ENCODE peak calls at places on chromosome 20, in seven cellular contexts. K is neural progenitor cell, L is AG04450, V is heart right ventricle, H is ascending aorta, T is right cardiac atrium, B is Panc1. I is an unnamed sample.

GRCh38 chr20:52889225-52889624 is 82.9 kb upstream of the TSHZ2 start:
- DNase-seq in K (no peak), L (no peak), V (no peak), H (no peak), T (no peak), B (no peak), I (no peak)

GRCh38 chr20:10622657-10623418 is 51.0 kb downstream of the JAG1 start:
- DNase-seq in K (no peak), L (no peak), V (peak; percentile 66), H (peak; percentile 79), T (peak; percentile 61), B (no peak), I (no peak)

GRCh38 chr20:44409132-44409600 is 53.7 kb downstream of the HNF4A start:
- DNase-seq in K (no peak), L (no peak), V (no peak), H (no peak), T (no peak), B (no peak), I (no peak)

GRCh38 chr20:50213531-50214106 is 23.0 kb downstream of the CEBPB start:
- DNase-seq in K (no peak), L (no peak), V (no peak), H (no peak), T (no peak), B (no peak), I (no peak)

GRCh38 chr20:33099842-33100538 is 20.5 kb downstream of the BPIFB4 start:
- DNase-seq in K (no peak), L (no peak), V (no peak), H (no peak), T (peak; percentile 56), B (no peak), I (no peak)

GRCh38 chr20:64176548-64177419 is 12.5 kb downstream of the MYT1 start:
- DNase-seq in K (no peak), L (no peak), V (no peak), H (no peak), T (no peak), B (no peak), I (no peak)

GRCh38 chr20:37531856-37532255 is 4.2 kb upstream of the BLCAP start:
- DNase-seq in K (no peak), L (no peak), V (no peak), H (no peak), T (no peak), B (no peak), I (no peak)

GRCh38 chr20:4780245-4780644 is 58.5 kb downstream of the PRND start:
- DNase-seq in K (no peak), L (no peak), V (no peak), H (no peak), T (no peak), B (no peak), I (no peak)

GRCh38 chr20:35000922-35001595 is 45.4 kb downstream of the MYH7B start:
- DNase-seq in K (no peak), L (no peak), V (no peak), H (no peak), T (no peak), B (no peak), I (no peak)

GRCh38 chr20:57407541-57407956 is 16.4 kb downstream of the RBM38 start:
- DNase-seq in K (no peak), L (no peak), V (no peak), H (no peak), T (no peak), B (no peak), I (no peak)

GRCh38 chr20:57911512-57912226 is 201.9 kb upstream of the PMEPA1 start:
- DNase-seq in K (no peak), L (no peak), V (no peak), H (no peak), T (no peak), B (no peak), I (no peak)

GRCh38 chr20:21490105-21490504 is 23.8 kb downstream of the NKX2-2 start:
- DNase-seq in K (no peak), L (no peak), V (no peak), H (no peak), T (no peak), B (no peak), I (no peak)

GRCh38 chr20:37989601-37990001 is 43.7 kb downstream of the TTI1 start:
- DNase-seq in K (no peak), L (no peak), V (no peak), H (no peak), T (peak; percentile 35), B (no peak), I (no peak)

GRCh38 chr20:54532573-54532972 is 57.2 kb downstream of the DOK5 start:
- DNase-seq in K (no peak), L (no peak), V (no peak), H (no peak), T (no peak), B (no peak), I (no peak)

GRCh38 chr20:47748069-47748468 is 37.2 kb downstream of the SULF2 start:
- DNase-seq in K (no peak), L (no peak), V (no peak), H (no peak), T (no peak), B (no peak), I (no peak)

GRCh38 chr20:11556410-11556809 is 361.3 kb upstream of the BTBD3 start:
- DNase-seq in K (no peak), L (no peak), V (no peak), H (no peak), T (no peak), B (no peak), I (no peak)

GRCh38 chr20:10823585-10823984 is 149.8 kb upstream of the JAG1 start:
- DNase-seq in K (no peak), L (no peak), V (no peak), H (no peak), T (no peak), B (no peak), I (no peak)

GRCh38 chr20:64237316-64237715 is 18.2 kb upstream of the PCMTD2 start:
- DNase-seq in K (no peak), L (no peak), V (no peak), H (no peak), T (no peak), B (no peak), I (no peak)

GRCh38 chr20:38473353-38473795 is 731 bp downstream of the RALGAPB start:
- DNase-seq in K (peak; percentile 11), L (no peak), V (peak; percentile 32), H (peak; percentile 66), T (no peak), B (no peak), I (no peak)

GRCh38 chr20:32538526-32538918 is 46.6 kb downstream of the NOL4L start:
- DNase-seq in K (no peak), L (no peak), V (no peak), H (no peak), T (no peak), B (no peak), I (no peak)

GRCh38 chr20:47320990-47321805 is 35.3 kb downstream of the ZMYND8 start:
- DNase-seq in K (no peak), L (no peak), V (no peak), H (no peak), T (no peak), B (no peak), I (no peak)

GRCh38 chr20:57346477-57346876 is 4.6 kb upstream of the RAE1 start:
- DNase-seq in K (peak; percentile 86), L (peak; percentile 34), V (peak; percentile 69), H (peak; percentile 83), T (peak; percentile 73), B (peak; percentile 51), I (peak; percentile 66)

GRCh38 chr20:4344660-4345059 is 329.3 kb upstream of the RNF24 start:
- DNase-seq in K (no peak), L (no peak), V (no peak), H (no peak), T (no peak), B (no peak), I (no peak)

GRCh38 chr20:59676126-59676876 is 72.0 kb downstream of the PHACTR3 start:
- DNase-seq in K (no peak), L (no peak), V (no peak), H (no peak), T (no peak), B (no peak), I (no peak)

GRCh38 chr20:44442298-44443070 is 33.2 kb upstream of the TTPAL start:
- DNase-seq in K (no peak), L (no peak), V (no peak), H (no peak), T (no peak), B (no peak), I (no peak)

DNA sequence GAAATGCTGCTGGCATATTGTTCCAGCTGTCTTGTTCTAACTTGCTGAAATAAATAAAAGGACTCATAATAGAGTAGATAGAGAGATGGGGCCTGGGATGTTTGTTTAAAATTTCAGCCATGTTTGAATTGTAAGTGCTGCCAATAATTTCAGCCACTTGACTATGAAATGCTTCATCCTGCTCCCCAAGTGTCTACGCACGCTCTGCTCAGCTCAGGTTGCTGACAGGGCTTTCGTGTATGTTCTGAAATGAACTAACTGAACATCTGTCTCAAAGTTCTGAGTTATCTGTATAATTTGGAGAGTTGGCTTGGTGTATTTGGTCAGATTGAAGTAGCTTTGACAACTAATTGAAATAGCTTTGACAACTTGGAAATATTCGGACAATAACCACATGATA is 387.8 kb downstream of the BMP2 start:
- DNase-seq in K (no peak), L (no peak), V (no peak), H (no peak), T (no peak), B (no peak), I (no peak)
- H3K27ac ChIP-seq in K (no peak overlapping the region), L (no peak overlapping the region), V (no peak overlapping the region), H (no peak overlapping the region), T (no peak overlapping the region), B (no peak overlapping the region), I (no peak overlapping the region)

GRCh38 chr20:62770111-62770910 is 26.0 kb upstream of the MRGBP start:
- DNase-seq in K (no peak), L (no peak), V (no peak), H (no peak), T (peak; percentile 3), B (no peak), I (no peak)
- H3K27ac ChIP-seq in K (no peak overlapping the region), L (no peak overlapping the region), V (no peak overlapping the region), H (no peak overlapping the region), T (no peak overlapping the region), B (no peak overlapping the region), I (no peak overlapping the region)

GRCh38 chr20:1338801-1339200 is 9.9 kb upstream of the SDCBP2 start:
- DNase-seq in K (no peak), L (no peak), V (no peak), H (no peak), T (no peak), B (no peak), I (no peak)

GRCh38 chr20:1335961-1336698 is 7.2 kb upstream of the SDCBP2 start:
- DNase-seq in K (no peak), L (no peak), V (no peak), H (no peak), T (no peak), B (no peak), I (no peak)

GRCh38 chr20:1336699-1337387 is 7.9 kb upstream of the SDCBP2 start:
- DNase-seq in K (no peak), L (no peak), V (peak; percentile 90), H (peak; percentile 78), T (peak; percentile 87), B (no peak), I (no peak)

GRCh38 chr20:1338096-1338495 is 9.2 kb upstream of the SDCBP2 start:
- DNase-seq in K (no peak), L (no peak), V (no peak), H (no peak), T (no peak), B (no peak), I (no peak)

GRCh38 chr20:1337441-1337840 is 8.5 kb upstream of the SDCBP2 start:
- DNase-seq in K (no peak), L (no peak), V (no peak), H (no peak), T (no peak), B (no peak), I (no peak)
- H3K27ac ChIP-seq in K (no peak overlapping the region), L (no peak overlapping the region), V (peak overlapping the region; percentile 78), H (no peak overlapping the region), T (peak overlapping the region; percentile 44), B (no peak overlapping the region), I (no peak overlapping the region)

GRCh38 chr20:62935968-62936585 is 1.9 kb upstream of the GID8 start:
- DNase-seq in K (peak; percentile 75), L (no peak), V (no peak), H (no peak), T (no peak), B (no peak), I (peak; percentile 5)
- H3K27ac ChIP-seq in K (peak overlapping the region; percentile 44), L (peak overlapping the region; percentile 39), V (peak overlapping the region; percentile 95), H (no peak overlapping the region), T (no peak overlapping the region), B (peak overlapping the region; percentile 75), I (no peak overlapping the region)